ENCODE peak calls at places on chromosome 18, in five cellular contexts. One of them, this sample, is unnamed.

GRCh38 chr18:35502062-35502461 is 4.3 kb upstream of the INO80C start:
- DNase-seq in GF-D8: no peak
- DNase-seq in GM23338: no peak
- DNase-seq in activated naive CD8-positive, alpha-beta T cell treated with anti-CD3 and anti-CD28 coated beads, Interleukin-2, amount 10 ng/mL, durations not matched to agents 7 days and 5 days: no peak
- DNase-seq in psoas muscle: no peak
- DNase-seq in this sample: no peak

GRCh38 chr18:63234839-63235238 is 84.7 kb downstream of the BCL2 start:
- DNase-seq in GF-D8: no peak
- DNase-seq in GM23338: no peak
- DNase-seq in activated naive CD8-positive, alpha-beta T cell treated with anti-CD3 and anti-CD28 coated beads, Interleukin-2, amount 10 ng/mL, durations not matched to agents 7 days and 5 days: no peak
- DNase-seq in psoas muscle: no peak
- DNase-seq in this sample: no peak

GRCh38 chr18:77134611-77135010 is 2.0 kb upstream of the MBP start:
- DNase-seq in GF-D8: no peak
- DNase-seq in GM23338: no peak
- DNase-seq in activated naive CD8-positive, alpha-beta T cell treated with anti-CD3 and anti-CD28 coated beads, Interleukin-2, amount 10 ng/mL, durations not matched to agents 7 days and 5 days: no peak
- DNase-seq in psoas muscle: no peak
- DNase-seq in this sample: no peak

GRCh38 chr18:53887447-53887846 is 337.0 kb downstream of the MBD2 start:
- DNase-seq in GF-D8: no peak
- DNase-seq in GM23338: no peak
- DNase-seq in activated naive CD8-positive, alpha-beta T cell treated with anti-CD3 and anti-CD28 coated beads, Interleukin-2, amount 10 ng/mL, durations not matched to agents 7 days and 5 days: no peak
- DNase-seq in psoas muscle: no peak
- DNase-seq in this sample: no peak

GRCh38 chr18:10822457-10822856 is 296.6 kb downstream of the NAPG start:
- DNase-seq in GF-D8: peak
- DNase-seq in GM23338: peak
- DNase-seq in activated naive CD8-positive, alpha-beta T cell treated with anti-CD3 and anti-CD28 coated beads, Interleukin-2, amount 10 ng/mL, durations not matched to agents 7 days and 5 days: no peak
- DNase-seq in psoas muscle: no peak
- DNase-seq in this sample: no peak

GRCh38 chr18:36411745-36412168 is 114.2 kb downstream of the FHOD3 start:
- DNase-seq in GF-D8: no peak
- DNase-seq in GM23338: peak
- DNase-seq in activated naive CD8-positive, alpha-beta T cell treated with anti-CD3 and anti-CD28 coated beads, Interleukin-2, amount 10 ng/mL, durations not matched to agents 7 days and 5 days: no peak
- DNase-seq in psoas muscle: no peak
- DNase-seq in this sample: no peak

GRCh38 chr18:62339106-62339988 is 14.2 kb downstream of the TNFRSF11A start:
- DNase-seq in GF-D8: no peak
- DNase-seq in GM23338: peak
- DNase-seq in activated naive CD8-positive, alpha-beta T cell treated with anti-CD3 and anti-CD28 coated beads, Interleukin-2, amount 10 ng/mL, durations not matched to agents 7 days and 5 days: no peak
- DNase-seq in psoas muscle: no peak
- DNase-seq in this sample: no peak

GRCh38 chr18:50009772-50010171 is 185.2 kb downstream of the MYO5B start:
- DNase-seq in GF-D8: no peak
- DNase-seq in GM23338: peak
- DNase-seq in activated naive CD8-positive, alpha-beta T cell treated with anti-CD3 and anti-CD28 coated beads, Interleukin-2, amount 10 ng/mL, durations not matched to agents 7 days and 5 days: peak
- DNase-seq in psoas muscle: no peak
- DNase-seq in this sample: no peak

GRCh38 chr18:46098616-46098933 is 479 bp upstream of the ATP5F1A start:
- DNase-seq in GF-D8: no peak
- DNase-seq in GM23338: no peak
- DNase-seq in activated naive CD8-positive, alpha-beta T cell treated with anti-CD3 and anti-CD28 coated beads, Interleukin-2, amount 10 ng/mL, durations not matched to agents 7 days and 5 days: peak
- DNase-seq in psoas muscle: no peak
- DNase-seq in this sample: no peak

GRCh38 chr18:75656035-75656434 is 228.5 kb upstream of the SMIM21 start:
- DNase-seq in GF-D8: peak
- DNase-seq in GM23338: peak
- DNase-seq in activated naive CD8-positive, alpha-beta T cell treated with anti-CD3 and anti-CD28 coated beads, Interleukin-2, amount 10 ng/mL, durations not matched to agents 7 days and 5 days: no peak
- DNase-seq in psoas muscle: no peak
- DNase-seq in this sample: no peak

GRCh38 chr18:21194871-21195771 is 46.9 kb upstream of the GREB1L start:
- DNase-seq in GF-D8: peak
- DNase-seq in GM23338: peak
- DNase-seq in activated naive CD8-positive, alpha-beta T cell treated with anti-CD3 and anti-CD28 coated beads, Interleukin-2, amount 10 ng/mL, durations not matched to agents 7 days and 5 days: no peak
- DNase-seq in psoas muscle: no peak
- DNase-seq in this sample: no peak

GRCh38 chr18:33755918-33756590 is 178.0 kb downstream of the ASXL3 start:
- DNase-seq in GF-D8: no peak
- DNase-seq in GM23338: no peak
- DNase-seq in activated naive CD8-positive, alpha-beta T cell treated with anti-CD3 and anti-CD28 coated beads, Interleukin-2, amount 10 ng/mL, durations not matched to agents 7 days and 5 days: no peak
- DNase-seq in psoas muscle: no peak
- DNase-seq in this sample: no peak